ENCODE peak calls at places on chromosomes 13 and 19, in four cellular contexts. One of them, this sample, is unnamed.

GRCh38 chr13:34462843-34463242 is 479.2 kb upstream of the NBEA start:
- DNase-seq in PC-9: peak
- DNase-seq in neural progenitor cell: no peak
- DNase-seq in thoracic aorta: no peak
- DNase-seq in this sample: peak

GRCh38 chr19:48955308-48955958 is 758 bp downstream of the BAX start:
- DNase-seq in PC-9: no peak
- DNase-seq in thoracic aorta: no peak
- DNase-seq in neural progenitor cell: no peak
- DNase-seq in this sample: no peak

GRCh38 chr19:8491574-8491973 is 10.9 kb downstream of the PRAM1 start:
- DNase-seq in neural progenitor cell: no peak
- DNase-seq in thoracic aorta: no peak
- DNase-seq in PC-9: no peak
- DNase-seq in this sample: no peak

GRCh38 chr13:35475960-35476943 is at the start of gene MAB21L1:
- DNase-seq in PC-9: no peak
- DNase-seq in thoracic aorta: no peak
- DNase-seq in neural progenitor cell: peak
- DNase-seq in this sample: no peak

GRCh38 chr19:16339361-16339725 is 14.7 kb downstream of the KLF2 start:
- DNase-seq in thoracic aorta: no peak
- DNase-seq in neural progenitor cell: no peak
- DNase-seq in PC-9: no peak
- DNase-seq in this sample: no peak

GRCh38 chr19:53519431-53519830 is 18.5 kb upstream of the ZNF331 start:
- DNase-seq in PC-9: no peak
- DNase-seq in neural progenitor cell: no peak
- DNase-seq in thoracic aorta: no peak
- DNase-seq in this sample: no peak

GRCh38 chr13:43878897-43879322 is 630 bp downstream of the CCDC122 start:
- DNase-seq in thoracic aorta: peak
- DNase-seq in PC-9: no peak
- DNase-seq in neural progenitor cell: peak
- DNase-seq in this sample: peak

GRCh38 chr19:7505288-7505681 is 10.6 kb upstream of the ZNF358 start:
- DNase-seq in thoracic aorta: no peak
- DNase-seq in neural progenitor cell: no peak
- DNase-seq in PC-9: no peak
- DNase-seq in this sample: no peak

GRCh38 chr13:30529085-30529815 is 63.5 kb upstream of the HMGB1 start:
- DNase-seq in PC-9: no peak
- DNase-seq in neural progenitor cell: no peak
- DNase-seq in thoracic aorta: no peak
- DNase-seq in this sample: no peak

GRCh38 chr19:35671818-35672217 is 5.5 kb downstream of the UPK1A start:
- DNase-seq in thoracic aorta: no peak
- DNase-seq in PC-9: peak
- DNase-seq in neural progenitor cell: no peak
- DNase-seq in this sample: no peak

GRCh38 chr19:41431426-41432386 is 4.5 kb upstream of the B3GNT8 start:
- DNase-seq in PC-9: no peak
- DNase-seq in thoracic aorta: no peak
- DNase-seq in neural progenitor cell: no peak
- DNase-seq in this sample: peak

GRCh38 chr13:40440990-40441820 is 225.2 kb downstream of the FOXO1 start:
- DNase-seq in PC-9: peak
- DNase-seq in neural progenitor cell: no peak
- DNase-seq in thoracic aorta: peak
- DNase-seq in this sample: peak

GRCh38 chr19:18657590-18658365 is 20.9 kb downstream of the KLHL26 start:
- DNase-seq in PC-9: peak
- DNase-seq in thoracic aorta: peak
- DNase-seq in neural progenitor cell: peak
- DNase-seq in this sample: peak

GRCh38 chr13:22717036-22717435 is 463.7 kb upstream of the SGCG start:
- DNase-seq in PC-9: no peak
- DNase-seq in thoracic aorta: no peak
- DNase-seq in neural progenitor cell: peak
- DNase-seq in this sample: no peak

GRCh38 chr13:59303433-59303832 is 860.3 kb downstream of the DIAPH3 start:
- DNase-seq in thoracic aorta: no peak
- DNase-seq in neural progenitor cell: no peak
- DNase-seq in PC-9: no peak
- DNase-seq in this sample: no peak

GRCh38 chr13:97191143-97191542 is 31.0 kb upstream of the MBNL2 start:
- DNase-seq in thoracic aorta: no peak
- DNase-seq in neural progenitor cell: no peak
- DNase-seq in PC-9: no peak
- DNase-seq in this sample: no peak

GRCh38 chr13:46551410-46552301 is 1.3 kb upstream of the LRCH1 start:
- DNase-seq in thoracic aorta: peak
- DNase-seq in PC-9: peak
- DNase-seq in neural progenitor cell: peak
- DNase-seq in this sample: peak

GRCh38 chr19:8017808-8018207 is 12.4 kb upstream of the ELAVL1 start:
- DNase-seq in thoracic aorta: no peak
- DNase-seq in PC-9: no peak
- DNase-seq in neural progenitor cell: peak
- DNase-seq in this sample: no peak

GRCh38 chr19:33186431-33186830 is 7.7 kb upstream of the LRP3 start:
- DNase-seq in PC-9: no peak
- DNase-seq in thoracic aorta: no peak
- DNase-seq in neural progenitor cell: no peak
- DNase-seq in this sample: no peak

GRCh38 chr13:110345266-110345665 is 38.2 kb downstream of the COL4A2 start:
- DNase-seq in thoracic aorta: no peak
- DNase-seq in PC-9: no peak
- DNase-seq in neural progenitor cell: no peak
- DNase-seq in this sample: no peak
- TF ChIP-seq CTCF in thoracic aorta: no peak
- TF ChIP-seq CTCF in PC-9: no peak
- TF ChIP-seq CTCF in neural progenitor cell: no peak
- TF ChIP-seq CTCF in this sample: no peak

GRCh38 chr13:100511422-100511821 is 77.2 kb downstream of the GGACT start:
- DNase-seq in PC-9: no peak
- DNase-seq in thoracic aorta: no peak
- DNase-seq in neural progenitor cell: no peak
- DNase-seq in this sample: no peak
- H3K27ac ChIP-seq in PC-9: no peak
- H3K27ac ChIP-seq in thoracic aorta: no peak
- H3K27ac ChIP-seq in neural progenitor cell: no peak
- H3K27ac ChIP-seq in this sample: no peak

DNA sequence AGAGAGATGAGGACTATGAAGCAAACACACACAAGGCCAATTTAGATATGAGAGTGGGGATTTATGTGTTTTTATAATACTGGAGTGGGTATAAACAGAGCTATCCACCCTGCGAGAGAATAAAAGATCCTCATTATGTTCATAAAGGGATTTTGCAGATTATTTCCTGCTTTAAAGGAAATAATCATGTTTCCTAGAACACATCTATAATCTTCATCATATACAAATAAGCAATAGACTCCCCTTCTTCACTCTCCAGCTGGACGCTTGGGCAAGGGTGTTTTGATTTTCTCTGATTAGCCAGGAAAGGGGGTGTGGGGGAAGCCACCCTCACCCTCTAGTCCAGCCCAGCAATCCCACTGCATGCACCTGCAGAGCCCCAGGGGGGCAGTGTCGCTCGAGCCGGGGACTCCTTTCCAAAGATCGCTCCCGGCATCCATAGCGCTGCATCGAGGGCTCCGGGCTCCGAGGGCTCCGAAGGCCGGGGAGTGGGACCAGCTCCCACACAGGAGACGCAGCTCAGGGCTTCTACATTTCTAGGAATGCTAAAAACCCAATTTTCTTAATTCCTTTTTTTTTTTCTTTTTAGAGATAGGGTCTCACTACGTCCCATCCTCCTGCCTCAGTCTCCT is 38.6 kb downstream of the LATS2 start:
- DNase-seq in neural progenitor cell: peak
- DNase-seq in thoracic aorta: no peak
- DNase-seq in PC-9: no peak
- DNase-seq in this sample: no peak
- TF ChIP-seq CTCF in neural progenitor cell: no peak
- TF ChIP-seq CTCF in thoracic aorta: no peak
- TF ChIP-seq CTCF in PC-9: no peak
- TF ChIP-seq CTCF in this sample: no peak

GRCh38 chr13:21240586-21240985 is 64.1 kb downstream of the MRPL57 start:
- DNase-seq in thoracic aorta: no peak
- DNase-seq in PC-9: no peak
- DNase-seq in neural progenitor cell: no peak
- DNase-seq in this sample: no peak
- H3K27ac ChIP-seq in thoracic aorta: no peak
- H3K27ac ChIP-seq in PC-9: no peak
- H3K27ac ChIP-seq in neural progenitor cell: no peak
- H3K27ac ChIP-seq in this sample: no peak

GRCh38 chr19:13031917-13032623 is 36.8 kb downstream of the NFIX start:
- DNase-seq in neural progenitor cell: peak
- DNase-seq in PC-9: peak
- DNase-seq in thoracic aorta: no peak
- DNase-seq in this sample: no peak

GRCh38 chr19:13032837-13033236 is 37.6 kb downstream of the NFIX start:
- DNase-seq in PC-9: no peak
- DNase-seq in thoracic aorta: no peak
- DNase-seq in neural progenitor cell: no peak
- DNase-seq in this sample: no peak

GRCh38 chr19:13033819-13034611 is 38.7 kb downstream of the NFIX start:
- DNase-seq in neural progenitor cell: peak
- DNase-seq in PC-9: no peak
- DNase-seq in thoracic aorta: no peak
- DNase-seq in this sample: peak

GRCh38 chr19:13034636-13035035 is 39.4 kb downstream of the NFIX start:
- DNase-seq in PC-9: no peak
- DNase-seq in thoracic aorta: no peak
- DNase-seq in neural progenitor cell: no peak
- DNase-seq in this sample: no peak

DNA sequence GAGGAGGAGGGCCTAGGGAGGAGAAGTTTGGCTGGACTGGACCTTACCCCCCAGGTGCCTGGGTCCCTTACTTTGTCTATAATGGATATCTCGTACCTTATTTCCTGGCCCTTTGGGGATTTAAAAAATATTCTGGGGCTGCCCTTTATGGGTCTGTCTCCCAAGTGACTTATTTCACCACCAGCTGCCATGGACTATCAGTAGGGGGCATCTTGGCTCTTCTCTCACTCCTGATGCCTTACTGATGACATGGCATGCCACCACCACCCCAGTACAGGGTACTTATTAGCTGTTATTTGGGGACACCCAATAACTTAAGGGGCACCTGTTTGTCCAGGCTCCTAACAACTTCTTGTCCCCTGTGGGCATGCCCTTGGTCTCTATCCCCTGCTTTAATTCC is 38.0 kb downstream of the NFIX start:
- DNase-seq in PC-9: no peak
- DNase-seq in neural progenitor cell: no peak
- DNase-seq in thoracic aorta: no peak
- DNase-seq in this sample: no peak
- TF ChIP-seq CTCF in PC-9: no peak
- TF ChIP-seq CTCF in neural progenitor cell: peak
- TF ChIP-seq CTCF in thoracic aorta: no peak
- TF ChIP-seq CTCF in this sample: no peak

GRCh38 chr19:44645407-44646048 is 1.8 kb downstream of the PVR start:
- DNase-seq in thoracic aorta: no peak
- DNase-seq in neural progenitor cell: no peak
- DNase-seq in PC-9: no peak
- DNase-seq in this sample: no peak

GRCh38 chr19:44647144-44647543 is 3.4 kb downstream of the PVR start:
- DNase-seq in thoracic aorta: no peak
- DNase-seq in neural progenitor cell: no peak
- DNase-seq in PC-9: no peak
- DNase-seq in this sample: no peak

GRCh38 chr19:44646049-44646416 is 2.3 kb downstream of the PVR start:
- DNase-seq in neural progenitor cell: no peak
- DNase-seq in PC-9: no peak
- DNase-seq in thoracic aorta: no peak
- DNase-seq in this sample: no peak

GRCh38 chr19:44649578-44650145 is 6.0 kb downstream of the PVR start:
- DNase-seq in neural progenitor cell: no peak
- DNase-seq in thoracic aorta: no peak
- DNase-seq in PC-9: no peak
- DNase-seq in this sample: no peak

DNA sequence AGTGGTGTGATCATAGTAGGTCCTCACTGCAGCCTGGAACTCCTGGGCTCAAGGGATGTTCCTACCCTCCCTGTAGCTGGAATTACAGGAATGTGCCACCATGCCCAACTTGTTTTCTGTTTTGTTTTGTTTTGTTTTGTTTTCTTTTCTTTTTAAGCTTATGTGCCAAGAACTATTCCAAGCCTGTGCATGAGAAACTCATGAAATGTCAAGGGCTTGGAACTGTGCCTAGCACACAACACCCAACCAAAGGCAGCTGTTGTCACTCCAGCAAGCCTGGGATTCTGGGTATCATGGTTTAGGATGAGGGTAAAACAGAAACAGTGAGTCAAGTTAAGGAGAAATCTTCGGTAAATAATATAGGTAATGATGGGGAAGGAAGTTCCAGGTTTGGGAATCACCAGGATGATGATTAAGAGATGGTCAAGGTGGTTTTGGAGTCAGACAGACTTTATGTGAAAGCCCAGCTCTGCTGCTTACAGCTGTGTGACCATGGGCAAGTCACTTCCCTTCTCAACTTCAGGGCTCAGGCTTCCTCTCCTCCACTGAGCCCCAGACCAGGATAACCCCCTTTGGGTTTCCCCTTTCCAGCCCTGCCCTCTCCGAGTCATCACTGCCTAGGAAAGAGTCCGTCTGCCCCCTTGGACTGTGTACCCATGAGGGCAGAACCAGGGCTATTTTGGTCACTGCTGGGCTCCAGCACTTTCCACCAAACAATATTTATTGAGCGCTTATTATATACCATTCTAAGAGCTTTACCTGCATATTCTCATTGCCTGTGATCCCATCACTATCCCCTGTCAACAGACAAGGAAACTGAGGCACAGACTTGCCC is 5.0 kb downstream of the PVR start:
- DNase-seq in PC-9: peak
- DNase-seq in neural progenitor cell: no peak
- DNase-seq in thoracic aorta: no peak
- DNase-seq in this sample: no peak
- H3K27ac ChIP-seq in PC-9: peak
- H3K27ac ChIP-seq in neural progenitor cell: no peak
- H3K27ac ChIP-seq in thoracic aorta: peak
- H3K27ac ChIP-seq in this sample: no peak